ENCODE peak calls at places on chromosomes 6 and 20, in seven cellular contexts. X is ovary, D is tibial nerve, J is IMR-90, Y is spleen, Z is heart left ventricle, C is stomach. G is an unnamed sample. For H3K27me3, the result is how much of the 10 kb centered on the place peaks cover.

GRCh38 chr20:61640171-61640570 is 388.1 kb downstream of the CDH4 start:
- DNase-seq in C (no peak), X (no peak), D (no peak), J (peak), Z (no peak), Y (no peak), G (no peak)

GRCh38 chr6:110878751-110879539 is 4.4 kb downstream of the AMD1 start:
- DNase-seq in Z (no peak), D (peak), Y (no peak), C (no peak), J (peak), X (no peak), G (no peak)

GRCh38 chr20:52010541-52010940 is 181.0 kb downstream of the ZFP64 start:
- DNase-seq in J (no peak), D (no peak), X (no peak), Z (no peak), C (no peak), Y (no peak), G (no peak)

GRCh38 chr6:21227486-21227885 is 366.1 kb upstream of the SOX4 start:
- DNase-seq in D (no peak), J (peak), X (no peak), Y (no peak), Z (no peak), C (no peak), G (no peak)

GRCh38 chr6:119234457-119234856 is 115.1 kb downstream of the MAN1A1 start:
- DNase-seq in Y (no peak), C (no peak), D (no peak), X (no peak), Z (no peak), J (no peak), G (no peak)

GRCh38 chr20:1033751-1034419 is 31.8 kb upstream of the RSPO4 start:
- DNase-seq in X (no peak), C (no peak), J (no peak), D (no peak), Y (no peak), Z (no peak), G (no peak)

GRCh38 chr6:145736854-145737181 is 1.5 kb upstream of the EPM2A start:
- DNase-seq in X (no peak), C (no peak), Y (no peak), Z (no peak), D (peak), J (peak), G (no peak)

GRCh38 chr20:46087161-46087560 is 2.6 kb downstream of the NCOA5 start:
- DNase-seq in J (peak), C (no peak), D (no peak), X (no peak), Y (no peak), Z (no peak), G (no peak)

GRCh38 chr6:66865771-66866170 is 1158.7 kb upstream of the EYS start:
- DNase-seq in X (no peak), J (no peak), D (no peak), C (no peak), Y (no peak), Z (no peak), G (no peak)

GRCh38 chr20:9407805-9408421 is 106.5 kb upstream of the LAMP5 start:
- DNase-seq in D (peak), X (no peak), Y (no peak), C (peak), J (peak), Z (no peak), G (no peak)

GRCh38 chr6:142810952-142811514 is 133.9 kb downstream of the HIVEP2 start:
- DNase-seq in Y (no peak), C (no peak), X (no peak), J (peak), Z (no peak), D (no peak), G (no peak)

GRCh38 chr6:72374172-72374571 is 247.7 kb upstream of the KCNQ5 start:
- DNase-seq in D (no peak), X (no peak), Z (no peak), C (no peak), J (no peak), Y (no peak), G (no peak)

DNA sequence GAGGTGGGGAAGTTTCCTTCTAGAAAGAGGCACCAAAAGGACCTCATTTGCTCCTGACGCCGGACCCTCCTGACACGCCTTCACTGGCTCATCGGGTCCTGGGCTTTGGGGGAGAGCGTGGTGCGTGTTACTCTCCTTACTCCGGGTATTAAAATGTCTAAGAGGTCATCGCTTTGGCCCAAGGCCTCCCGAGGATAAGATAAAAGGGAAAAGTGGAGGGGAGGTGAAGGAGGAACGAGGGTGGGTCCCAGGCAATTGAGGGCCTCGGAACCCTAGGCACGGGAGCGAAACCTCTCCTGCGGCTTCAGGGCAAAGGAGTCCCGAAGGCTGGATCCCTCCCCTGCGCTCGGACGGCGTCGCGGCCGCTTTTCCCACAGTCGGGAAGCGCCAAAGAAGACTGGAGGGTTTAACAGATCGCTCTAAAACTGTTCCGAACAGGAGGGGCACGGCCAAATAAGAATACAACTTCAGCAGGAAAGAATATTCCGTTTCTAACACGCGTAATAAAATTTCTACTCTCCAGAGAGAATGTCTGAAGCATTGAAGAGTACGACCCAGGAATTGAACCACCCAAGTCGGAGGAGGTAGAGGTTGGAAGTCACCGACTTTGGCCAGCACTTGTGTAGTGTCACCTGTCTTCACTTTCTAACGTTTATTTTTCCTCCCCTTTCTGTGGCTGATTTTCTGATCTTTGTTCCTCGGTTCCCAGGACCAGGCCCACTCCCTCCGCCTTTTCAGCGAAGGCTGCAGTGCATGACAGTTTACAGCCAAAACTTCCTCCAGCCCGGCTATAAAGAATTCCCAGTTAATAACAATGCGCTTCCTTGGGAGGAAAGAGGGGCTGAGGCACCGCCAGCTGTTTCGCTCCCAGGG is 2.1 kb upstream of the TBXT start:
- DNase-seq in Z (no peak), Y (no peak), J (no peak), D (no peak), X (no peak), C (no peak), G (no peak)
- H3K27me3 ChIP-seq in Z (half or more), Y (half or more), J (half or more), D (half or more), X (under half), C (half or more), G (half or more)

DNA sequence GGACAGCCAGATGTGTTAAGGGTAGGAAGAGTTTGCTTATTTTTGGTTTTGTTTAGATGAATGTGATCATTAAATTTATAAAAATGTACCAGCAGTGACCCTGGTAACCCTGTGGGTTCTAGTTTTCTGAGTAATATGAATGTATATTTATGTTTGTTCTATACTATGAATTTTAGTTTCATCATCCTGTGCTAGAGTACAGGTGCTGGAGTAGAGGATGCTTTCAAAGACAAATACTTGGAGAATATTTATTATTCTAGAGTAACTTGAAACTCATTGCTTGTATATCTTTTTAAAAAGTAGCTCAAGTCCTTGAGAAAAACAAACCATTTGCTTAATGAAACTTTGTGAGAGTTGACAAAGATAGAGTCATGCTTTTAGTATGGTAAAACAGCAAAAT is 7.8 kb downstream of the LRRC1 start:
- DNase-seq in C (no peak), X (no peak), J (peak), D (no peak), Y (no peak), Z (no peak), G (no peak)
- H3K4me3 ChIP-seq in C (no peak), X (no peak), J (no peak), D (no peak), Y (no peak), Z (no peak), G (no peak)

DNA sequence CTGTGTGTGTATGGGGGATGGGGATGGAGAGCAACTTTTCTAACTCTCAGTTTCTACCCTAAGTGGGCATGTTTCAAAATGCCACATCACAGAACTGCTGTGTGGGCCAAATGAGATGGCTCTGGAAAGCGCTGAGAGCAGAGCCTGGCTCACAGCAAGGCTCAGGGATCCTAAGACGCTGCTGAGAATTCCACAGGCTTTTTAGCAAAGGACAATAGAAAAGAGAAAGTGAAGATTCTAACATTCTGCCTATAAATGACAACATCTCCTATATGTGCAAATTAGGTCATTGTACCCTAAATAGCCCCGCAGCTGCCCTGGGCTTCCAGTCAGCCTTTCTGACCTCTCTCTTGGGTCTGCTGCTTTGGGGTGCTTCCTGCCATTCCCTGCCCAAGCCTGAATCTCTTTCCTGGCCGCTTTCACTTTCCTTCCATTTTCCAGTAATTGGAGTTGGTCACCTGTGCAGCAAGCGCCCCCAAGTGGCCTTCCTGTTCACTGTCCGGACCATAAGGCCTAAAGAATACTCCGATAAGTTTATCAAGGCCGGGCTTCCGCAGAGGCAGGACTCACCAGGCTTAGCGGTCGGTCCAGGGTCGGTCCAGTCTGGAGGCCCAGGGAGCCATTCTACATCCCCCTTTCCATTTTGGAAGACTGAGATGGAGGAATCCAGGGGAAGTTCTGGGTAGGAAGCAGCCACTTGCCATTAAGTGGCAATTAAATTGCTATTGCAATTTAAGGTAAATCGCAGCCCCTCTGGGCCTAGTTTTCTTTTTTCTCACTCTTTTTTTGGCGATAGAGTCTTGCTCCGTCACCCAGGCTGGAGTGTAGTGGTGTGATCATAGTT is 6.7 kb upstream of the DDR1 start:
- DNase-seq in Z (peak), Y (peak), D (peak), C (peak), J (peak), X (peak), G (peak)
- TF ChIP-seq POLR2A in Z (no peak), Y (no peak), D (no peak), C (no peak), J (no peak), X (no peak), G (no peak)

GRCh38 chr20:63044204-63044600 is 37.4 kb upstream of the BHLHE23 start:
- DNase-seq in D (no peak), C (no peak), X (no peak), Y (peak), Z (peak), J (no peak), G (no peak)
- H3K27me3 ChIP-seq in D (half or more), C (half or more), X (under half), Y (half or more), Z (under half), J (under half), G (half or more)

GRCh38 chr20:41143354-41143753 is 6.0 kb downstream of the PLCG1 start:
- DNase-seq in X (no peak), J (no peak), C (no peak), Y (no peak), Z (no peak), D (no peak), G (no peak)
- H3K4me3 ChIP-seq in X (no peak), J (no peak), C (no peak), Y (no peak), Z (no peak), D (no peak), G (no peak)

DNA sequence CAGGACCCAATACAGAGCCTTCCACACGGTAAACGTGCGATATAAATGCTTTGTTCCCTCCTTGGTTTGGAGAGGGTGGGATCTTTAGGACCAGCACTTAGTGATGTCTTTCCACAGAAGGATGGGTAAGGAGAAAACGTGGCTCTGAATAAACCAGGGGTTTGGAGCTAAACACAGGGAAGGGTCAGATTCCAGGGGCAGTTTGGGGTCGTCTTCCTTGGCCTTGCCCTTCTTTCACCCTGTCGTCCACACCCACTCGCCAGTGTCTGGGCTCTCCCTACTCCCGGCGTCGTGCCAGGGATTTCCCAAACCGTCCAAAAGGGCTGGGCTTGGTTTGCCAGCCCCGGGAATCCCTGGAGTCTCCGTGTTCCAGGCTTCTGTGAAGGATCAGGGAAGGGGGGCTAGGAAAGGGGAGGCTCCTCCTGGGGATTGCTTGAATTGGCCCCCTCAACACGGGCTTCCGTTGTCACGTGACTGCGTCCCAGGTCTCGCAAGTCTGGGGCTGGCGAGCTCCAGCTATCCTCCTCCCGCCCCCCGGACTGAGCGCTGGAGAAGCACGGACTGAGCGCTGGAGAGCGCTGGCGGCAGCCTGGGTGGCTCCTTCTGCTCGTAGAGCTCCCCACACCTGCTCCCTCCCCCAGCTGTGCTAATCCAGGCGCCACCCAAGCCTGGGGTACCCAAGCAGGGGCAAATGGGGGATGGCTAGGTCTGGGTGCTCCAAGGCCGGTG is 9.5 kb upstream of the ARMC12 start:
- DNase-seq in J (peak), C (peak), Z (peak), D (peak), Y (no peak), X (peak), G (peak)
- TF ChIP-seq POLR2A in J (no peak), C (no peak), Z (no peak), D (peak), Y (peak), X (peak), G (peak)

GRCh38 chr20:39076958-39077357 is 114.8 kb downstream of the DHX35 start:
- DNase-seq in X (no peak), Y (no peak), J (no peak), D (no peak), C (no peak), Z (no peak), G (no peak)

GRCh38 chr20:39082686-39083085 is 120.5 kb downstream of the DHX35 start:
- DNase-seq in D (no peak), C (no peak), Z (no peak), Y (no peak), X (no peak), J (no peak), G (no peak)

GRCh38 chr20:39083781-39084180 is 121.6 kb downstream of the DHX35 start:
- DNase-seq in Z (no peak), X (no peak), Y (no peak), C (no peak), J (no peak), D (no peak), G (no peak)

GRCh38 chr20:39081255-39081654 is 119.1 kb downstream of the DHX35 start:
- DNase-seq in Z (peak), J (peak), Y (peak), D (peak), C (peak), X (peak), G (peak)

GRCh38 chr20:39080326-39080725 is 118.2 kb downstream of the DHX35 start:
- DNase-seq in J (no peak), X (no peak), Y (no peak), Z (no peak), C (no peak), D (no peak), G (no peak)
- H3K27me3 ChIP-seq in J (under half), X (under half), Y (half or more), Z (under half), C (half or more), D (under half), G (under half)

DNA sequence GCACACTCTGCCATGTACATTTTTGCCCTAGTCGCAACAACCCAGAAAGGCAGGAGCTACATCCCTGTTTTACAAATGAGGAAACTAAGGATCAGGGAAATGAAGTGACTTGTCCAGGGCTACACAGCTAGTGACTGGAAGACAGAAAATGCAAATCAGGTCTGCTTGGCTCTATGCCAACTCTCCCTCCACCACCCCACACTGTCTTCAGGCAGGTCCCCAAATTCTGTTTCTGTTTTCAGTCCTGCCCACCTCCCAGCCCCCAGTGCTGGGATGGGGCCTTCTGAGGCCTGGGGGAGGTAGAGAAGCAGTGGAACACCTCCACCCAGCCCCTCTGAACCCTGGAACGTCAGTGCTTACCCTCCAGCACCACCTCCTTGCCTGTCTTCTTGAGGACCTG is 5.1 kb downstream of the SNTA1 start:
- DNase-seq in Z (no peak), D (no peak), X (no peak), C (no peak), Y (no peak), J (no peak), G (no peak)
- H3K4me3 ChIP-seq in Z (no peak), D (no peak), X (no peak), C (no peak), Y (no peak), J (no peak), G (no peak)

GRCh38 chr20:62704341-62704948 is 4.2 kb upstream of the NTSR1 start:
- DNase-seq in J (peak), X (peak), Z (peak), C (peak), Y (peak), D (peak), G (peak)
- TF ChIP-seq POLR2A in J (peak), X (no peak), Z (no peak), C (no peak), Y (no peak), D (no peak), G (no peak)

G was measured in suprapubic skin.